ENCODE peak calls at places on chromosomes 4 and X, in five cellular contexts. One of them, this sample, is unnamed.

GRCh38 chr4:168507178-168507577 is 10.3 kb downstream of the PALLD start:
- ATAC-seq in natural killer cell: no peak
- ATAC-seq in CD4-positive, CD25-positive, alpha-beta regulatory T cell: no peak
- ATAC-seq in left cardiac atrium: peak
- ATAC-seq in stimulated activated naive B cell treated with anti-CD40 and anti-IgM and Interleukin-4, amounts not matched to agents 10 μg/mL and 1 μg/mL and 100 μg/mL, for 72 hours: no peak
- ATAC-seq in this sample: no peak

GRCh38 chrX:150211988-150212387 is 151.1 kb upstream of the MAMLD1 start:
- ATAC-seq in natural killer cell: no peak
- ATAC-seq in CD4-positive, CD25-positive, alpha-beta regulatory T cell: no peak
- ATAC-seq in left cardiac atrium: no peak
- ATAC-seq in stimulated activated naive B cell treated with anti-CD40 and anti-IgM and Interleukin-4, amounts not matched to agents 10 μg/mL and 1 μg/mL and 100 μg/mL, for 72 hours: no peak
- ATAC-seq in this sample: no peak

GRCh38 chr4:118974758-118975157 is 86.1 kb downstream of the SYNPO2 start:
- ATAC-seq in natural killer cell: no peak
- ATAC-seq in CD4-positive, CD25-positive, alpha-beta regulatory T cell: no peak
- ATAC-seq in left cardiac atrium: peak
- ATAC-seq in stimulated activated naive B cell treated with anti-CD40 and anti-IgM and Interleukin-4, amounts not matched to agents 10 μg/mL and 1 μg/mL and 100 μg/mL, for 72 hours: no peak
- ATAC-seq in this sample: no peak

GRCh38 chr4:121594796-121595526 is 101.8 kb downstream of the ANXA5 start:
- ATAC-seq in natural killer cell: no peak
- ATAC-seq in CD4-positive, CD25-positive, alpha-beta regulatory T cell: no peak
- ATAC-seq in left cardiac atrium: peak
- ATAC-seq in stimulated activated naive B cell treated with anti-CD40 and anti-IgM and Interleukin-4, amounts not matched to agents 10 μg/mL and 1 μg/mL and 100 μg/mL, for 72 hours: no peak
- ATAC-seq in this sample: no peak

GRCh38 chr4:56241500-56241899 is 145.8 kb downstream of the AASDH start:
- ATAC-seq in natural killer cell: no peak
- ATAC-seq in CD4-positive, CD25-positive, alpha-beta regulatory T cell: no peak
- ATAC-seq in left cardiac atrium: no peak
- ATAC-seq in stimulated activated naive B cell treated with anti-CD40 and anti-IgM and Interleukin-4, amounts not matched to agents 10 μg/mL and 1 μg/mL and 100 μg/mL, for 72 hours: no peak
- ATAC-seq in this sample: no peak

GRCh38 chrX:1493317-1493856 is 40.7 kb upstream of the ASMTL start:
- ATAC-seq in natural killer cell: no peak
- ATAC-seq in CD4-positive, CD25-positive, alpha-beta regulatory T cell: no peak
- ATAC-seq in left cardiac atrium: no peak
- ATAC-seq in stimulated activated naive B cell treated with anti-CD40 and anti-IgM and Interleukin-4, amounts not matched to agents 10 μg/mL and 1 μg/mL and 100 μg/mL, for 72 hours: no peak
- ATAC-seq in this sample: peak

GRCh38 chrX:103828529-103828928 is 3.5 kb downstream of the RAB9B start:
- ATAC-seq in natural killer cell: no peak
- ATAC-seq in CD4-positive, CD25-positive, alpha-beta regulatory T cell: no peak
- ATAC-seq in left cardiac atrium: peak
- ATAC-seq in stimulated activated naive B cell treated with anti-CD40 and anti-IgM and Interleukin-4, amounts not matched to agents 10 μg/mL and 1 μg/mL and 100 μg/mL, for 72 hours: no peak
- ATAC-seq in this sample: no peak

GRCh38 chr4:99998062-99998880 is 48.2 kb upstream of the H2AZ1 start:
- ATAC-seq in natural killer cell: no peak
- ATAC-seq in CD4-positive, CD25-positive, alpha-beta regulatory T cell: no peak
- ATAC-seq in left cardiac atrium: peak
- ATAC-seq in stimulated activated naive B cell treated with anti-CD40 and anti-IgM and Interleukin-4, amounts not matched to agents 10 μg/mL and 1 μg/mL and 100 μg/mL, for 72 hours: no peak
- ATAC-seq in this sample: no peak

GRCh38 chr4:8597791-8598190 is 5.2 kb downstream of the CPZ start:
- ATAC-seq in natural killer cell: no peak
- ATAC-seq in CD4-positive, CD25-positive, alpha-beta regulatory T cell: no peak
- ATAC-seq in left cardiac atrium: no peak
- ATAC-seq in stimulated activated naive B cell treated with anti-CD40 and anti-IgM and Interleukin-4, amounts not matched to agents 10 μg/mL and 1 μg/mL and 100 μg/mL, for 72 hours: no peak
- ATAC-seq in this sample: no peak

GRCh38 chrX:1609311-1609710 is 5.5 kb upstream of the ASMT start:
- ATAC-seq in natural killer cell: no peak
- ATAC-seq in CD4-positive, CD25-positive, alpha-beta regulatory T cell: no peak
- ATAC-seq in left cardiac atrium: no peak
- ATAC-seq in stimulated activated naive B cell treated with anti-CD40 and anti-IgM and Interleukin-4, amounts not matched to agents 10 μg/mL and 1 μg/mL and 100 μg/mL, for 72 hours: no peak
- ATAC-seq in this sample: peak

GRCh38 chr4:162645381-162645780 is 481.6 kb upstream of the FSTL5 start:
- ATAC-seq in natural killer cell: no peak
- ATAC-seq in CD4-positive, CD25-positive, alpha-beta regulatory T cell: no peak
- ATAC-seq in left cardiac atrium: no peak
- ATAC-seq in stimulated activated naive B cell treated with anti-CD40 and anti-IgM and Interleukin-4, amounts not matched to agents 10 μg/mL and 1 μg/mL and 100 μg/mL, for 72 hours: no peak
- ATAC-seq in this sample: no peak

GRCh38 chr4:186294160-186294559 is 28.2 kb downstream of the F11 start:
- ATAC-seq in natural killer cell: no peak
- ATAC-seq in CD4-positive, CD25-positive, alpha-beta regulatory T cell: no peak
- ATAC-seq in left cardiac atrium: no peak
- ATAC-seq in stimulated activated naive B cell treated with anti-CD40 and anti-IgM and Interleukin-4, amounts not matched to agents 10 μg/mL and 1 μg/mL and 100 μg/mL, for 72 hours: no peak
- ATAC-seq in this sample: no peak

GRCh38 chr4:1668488-1668840 is 15.6 kb downstream of the FAM53A start:
- ATAC-seq in natural killer cell: no peak
- ATAC-seq in CD4-positive, CD25-positive, alpha-beta regulatory T cell: no peak
- ATAC-seq in left cardiac atrium: peak
- ATAC-seq in stimulated activated naive B cell treated with anti-CD40 and anti-IgM and Interleukin-4, amounts not matched to agents 10 μg/mL and 1 μg/mL and 100 μg/mL, for 72 hours: no peak
- ATAC-seq in this sample: no peak

GRCh38 chr4:155609455-155610059 is 57.1 kb upstream of the GUCY1A1 start:
- ATAC-seq in natural killer cell: no peak
- ATAC-seq in CD4-positive, CD25-positive, alpha-beta regulatory T cell: no peak
- ATAC-seq in left cardiac atrium: no peak
- ATAC-seq in stimulated activated naive B cell treated with anti-CD40 and anti-IgM and Interleukin-4, amounts not matched to agents 10 μg/mL and 1 μg/mL and 100 μg/mL, for 72 hours: no peak
- ATAC-seq in this sample: no peak

GRCh38 chr4:7932333-7932732 is 7.3 kb downstream of the AFAP1 start:
- ATAC-seq in natural killer cell: no peak
- ATAC-seq in CD4-positive, CD25-positive, alpha-beta regulatory T cell: no peak
- ATAC-seq in left cardiac atrium: no peak
- ATAC-seq in stimulated activated naive B cell treated with anti-CD40 and anti-IgM and Interleukin-4, amounts not matched to agents 10 μg/mL and 1 μg/mL and 100 μg/mL, for 72 hours: no peak
- ATAC-seq in this sample: no peak

GRCh38 chr4:73576366-73576765 is 43.9 kb downstream of the RASSF6 start:
- ATAC-seq in natural killer cell: no peak
- ATAC-seq in CD4-positive, CD25-positive, alpha-beta regulatory T cell: no peak
- ATAC-seq in left cardiac atrium: no peak
- ATAC-seq in stimulated activated naive B cell treated with anti-CD40 and anti-IgM and Interleukin-4, amounts not matched to agents 10 μg/mL and 1 μg/mL and 100 μg/mL, for 72 hours: no peak
- ATAC-seq in this sample: no peak

GRCh38 chrX:10617964-10618342 is 2.4 kb downstream of the MID1 start:
- ATAC-seq in natural killer cell: no peak
- ATAC-seq in CD4-positive, CD25-positive, alpha-beta regulatory T cell: no peak
- ATAC-seq in left cardiac atrium: no peak
- ATAC-seq in stimulated activated naive B cell treated with anti-CD40 and anti-IgM and Interleukin-4, amounts not matched to agents 10 μg/mL and 1 μg/mL and 100 μg/mL, for 72 hours: no peak
- ATAC-seq in this sample: no peak

GRCh38 chrX:154981116-154981411 is 41.5 kb downstream of the F8 start:
- ATAC-seq in natural killer cell: no peak
- ATAC-seq in CD4-positive, CD25-positive, alpha-beta regulatory T cell: no peak
- ATAC-seq in left cardiac atrium: no peak
- ATAC-seq in stimulated activated naive B cell treated with anti-CD40 and anti-IgM and Interleukin-4, amounts not matched to agents 10 μg/mL and 1 μg/mL and 100 μg/mL, for 72 hours: no peak
- ATAC-seq in this sample: no peak

GRCh38 chrX:47958943-47959342 is 44.8 kb downstream of the ZNF182 start:
- ATAC-seq in natural killer cell: no peak
- ATAC-seq in CD4-positive, CD25-positive, alpha-beta regulatory T cell: peak
- ATAC-seq in left cardiac atrium: no peak
- ATAC-seq in stimulated activated naive B cell treated with anti-CD40 and anti-IgM and Interleukin-4, amounts not matched to agents 10 μg/mL and 1 μg/mL and 100 μg/mL, for 72 hours: peak
- ATAC-seq in this sample: no peak

GRCh38 chr4:78809928-78810835 is 34.0 kb downstream of the BMP2K start:
- ATAC-seq in natural killer cell: no peak
- ATAC-seq in CD4-positive, CD25-positive, alpha-beta regulatory T cell: no peak
- ATAC-seq in left cardiac atrium: no peak
- ATAC-seq in stimulated activated naive B cell treated with anti-CD40 and anti-IgM and Interleukin-4, amounts not matched to agents 10 μg/mL and 1 μg/mL and 100 μg/mL, for 72 hours: no peak
- ATAC-seq in this sample: no peak

GRCh38 chr4:69104719-69105275 is 8.5 kb downstream of the UGT2B7 start:
- ATAC-seq in natural killer cell: no peak
- ATAC-seq in CD4-positive, CD25-positive, alpha-beta regulatory T cell: no peak
- ATAC-seq in left cardiac atrium: no peak
- ATAC-seq in stimulated activated naive B cell treated with anti-CD40 and anti-IgM and Interleukin-4, amounts not matched to agents 10 μg/mL and 1 μg/mL and 100 μg/mL, for 72 hours: no peak
- ATAC-seq in this sample: no peak

GRCh38 chr4:31187979-31188378 is 467.8 kb downstream of the PCDH7 start:
- ATAC-seq in natural killer cell: no peak
- ATAC-seq in CD4-positive, CD25-positive, alpha-beta regulatory T cell: no peak
- ATAC-seq in left cardiac atrium: no peak
- ATAC-seq in stimulated activated naive B cell treated with anti-CD40 and anti-IgM and Interleukin-4, amounts not matched to agents 10 μg/mL and 1 μg/mL and 100 μg/mL, for 72 hours: no peak
- ATAC-seq in this sample: no peak

GRCh38 chrX:39752820-39753219 is 344.9 kb downstream of the BCOR start:
- ATAC-seq in natural killer cell: no peak
- ATAC-seq in CD4-positive, CD25-positive, alpha-beta regulatory T cell: no peak
- ATAC-seq in left cardiac atrium: peak
- ATAC-seq in stimulated activated naive B cell treated with anti-CD40 and anti-IgM and Interleukin-4, amounts not matched to agents 10 μg/mL and 1 μg/mL and 100 μg/mL, for 72 hours: no peak
- ATAC-seq in this sample: no peak

GRCh38 chr4:44071959-44072955 is 376.4 kb downstream of the KCTD8 start:
- ATAC-seq in natural killer cell: no peak
- ATAC-seq in CD4-positive, CD25-positive, alpha-beta regulatory T cell: no peak
- ATAC-seq in left cardiac atrium: no peak
- ATAC-seq in stimulated activated naive B cell treated with anti-CD40 and anti-IgM and Interleukin-4, amounts not matched to agents 10 μg/mL and 1 μg/mL and 100 μg/mL, for 72 hours: no peak
- ATAC-seq in this sample: peak

GRCh38 chr4:27049101-27049829 is 188.6 kb downstream of the STIM2 start:
- ATAC-seq in natural killer cell: no peak
- ATAC-seq in CD4-positive, CD25-positive, alpha-beta regulatory T cell: no peak
- ATAC-seq in left cardiac atrium: no peak
- ATAC-seq in stimulated activated naive B cell treated with anti-CD40 and anti-IgM and Interleukin-4, amounts not matched to agents 10 μg/mL and 1 μg/mL and 100 μg/mL, for 72 hours: no peak
- ATAC-seq in this sample: no peak

GRCh38 chrX:136752796-136753195 is 27.9 kb downstream of the ARHGEF6 start:
- ATAC-seq in natural killer cell: no peak
- ATAC-seq in CD4-positive, CD25-positive, alpha-beta regulatory T cell: no peak
- ATAC-seq in left cardiac atrium: peak
- ATAC-seq in stimulated activated naive B cell treated with anti-CD40 and anti-IgM and Interleukin-4, amounts not matched to agents 10 μg/mL and 1 μg/mL and 100 μg/mL, for 72 hours: no peak
- ATAC-seq in this sample: no peak

GRCh38 chr4:186698028-186698427 is 25.6 kb downstream of the FAT1 start:
- ATAC-seq in natural killer cell: no peak
- ATAC-seq in CD4-positive, CD25-positive, alpha-beta regulatory T cell: no peak
- ATAC-seq in left cardiac atrium: no peak
- ATAC-seq in stimulated activated naive B cell treated with anti-CD40 and anti-IgM and Interleukin-4, amounts not matched to agents 10 μg/mL and 1 μg/mL and 100 μg/mL, for 72 hours: no peak
- ATAC-seq in this sample: no peak

GRCh38 chr4:33959519-33959918 is 2284.8 kb downstream of the ARAP2 start:
- ATAC-seq in natural killer cell: no peak
- ATAC-seq in CD4-positive, CD25-positive, alpha-beta regulatory T cell: no peak
- ATAC-seq in left cardiac atrium: no peak
- ATAC-seq in stimulated activated naive B cell treated with anti-CD40 and anti-IgM and Interleukin-4, amounts not matched to agents 10 μg/mL and 1 μg/mL and 100 μg/mL, for 72 hours: no peak
- ATAC-seq in this sample: no peak

GRCh38 chr4:6272863-6273660 is 3.4 kb downstream of the WFS1 start:
- ATAC-seq in natural killer cell: no peak
- ATAC-seq in CD4-positive, CD25-positive, alpha-beta regulatory T cell: no peak
- ATAC-seq in left cardiac atrium: no peak
- ATAC-seq in stimulated activated naive B cell treated with anti-CD40 and anti-IgM and Interleukin-4, amounts not matched to agents 10 μg/mL and 1 μg/mL and 100 μg/mL, for 72 hours: no peak
- ATAC-seq in this sample: no peak

GRCh38 chrX:16838202-16839066 is 31.7 kb downstream of the RBBP7 start:
- ATAC-seq in natural killer cell: no peak
- ATAC-seq in CD4-positive, CD25-positive, alpha-beta regulatory T cell: no peak
- ATAC-seq in left cardiac atrium: peak
- ATAC-seq in stimulated activated naive B cell treated with anti-CD40 and anti-IgM and Interleukin-4, amounts not matched to agents 10 μg/mL and 1 μg/mL and 100 μg/mL, for 72 hours: no peak
- ATAC-seq in this sample: no peak

GRCh38 chr4:2878346-2878745 is 34.7 kb downstream of the ADD1 start:
- ATAC-seq in natural killer cell: no peak
- ATAC-seq in CD4-positive, CD25-positive, alpha-beta regulatory T cell: no peak
- ATAC-seq in left cardiac atrium: peak
- ATAC-seq in stimulated activated naive B cell treated with anti-CD40 and anti-IgM and Interleukin-4, amounts not matched to agents 10 μg/mL and 1 μg/mL and 100 μg/mL, for 72 hours: no peak
- ATAC-seq in this sample: no peak

GRCh38 chr4:36900446-36900987 is 344.0 kb upstream of the NWD2 start:
- ATAC-seq in natural killer cell: no peak
- ATAC-seq in CD4-positive, CD25-positive, alpha-beta regulatory T cell: no peak
- ATAC-seq in left cardiac atrium: no peak
- ATAC-seq in stimulated activated naive B cell treated with anti-CD40 and anti-IgM and Interleukin-4, amounts not matched to agents 10 μg/mL and 1 μg/mL and 100 μg/mL, for 72 hours: no peak
- ATAC-seq in this sample: no peak

GRCh38 chr4:129239088-129239487 is 143.1 kb downstream of the C4orf33 start:
- ATAC-seq in natural killer cell: no peak
- ATAC-seq in CD4-positive, CD25-positive, alpha-beta regulatory T cell: no peak
- ATAC-seq in left cardiac atrium: peak
- ATAC-seq in stimulated activated naive B cell treated with anti-CD40 and anti-IgM and Interleukin-4, amounts not matched to agents 10 μg/mL and 1 μg/mL and 100 μg/mL, for 72 hours: no peak
- ATAC-seq in this sample: no peak

GRCh38 chrX:53223068-53223693 is 1.8 kb downstream of the KDM5C start:
- ATAC-seq in natural killer cell: no peak
- ATAC-seq in CD4-positive, CD25-positive, alpha-beta regulatory T cell: no peak
- ATAC-seq in left cardiac atrium: no peak
- ATAC-seq in stimulated activated naive B cell treated with anti-CD40 and anti-IgM and Interleukin-4, amounts not matched to agents 10 μg/mL and 1 μg/mL and 100 μg/mL, for 72 hours: no peak
- ATAC-seq in this sample: no peak

GRCh38 chrX:40079572-40079971 is 18.2 kb downstream of the BCOR start:
- ATAC-seq in natural killer cell: no peak
- ATAC-seq in CD4-positive, CD25-positive, alpha-beta regulatory T cell: no peak
- ATAC-seq in left cardiac atrium: no peak
- ATAC-seq in stimulated activated naive B cell treated with anti-CD40 and anti-IgM and Interleukin-4, amounts not matched to agents 10 μg/mL and 1 μg/mL and 100 μg/mL, for 72 hours: no peak
- ATAC-seq in this sample: no peak